ENCODE peak calls at places on chromosome 1, in nine cellular contexts. F, B, A, D, Z, Y, M, X and N are unnamed samples.

GRCh38 chr1:247639381-247639981 is 34.1 kb downstream of the OR2G3 start:
- DNase-seq in M (no peak), D (peak), Z (peak), B (peak), F (peak), A (no peak), X (peak), Y (peak), N (peak)

GRCh38 chr1:244163861-244164562 is 112.9 kb downstream of the ZBTB18 start:
- DNase-seq in X (peak), M (peak), Z (peak), A (no peak), B (no peak), Y (peak), F (peak), D (no peak), N (no peak)

GRCh38 chr1:156901966-156902922 is 8.7 kb downstream of the PEAR1 start:
- DNase-seq in Y (no peak), M (no peak), Z (peak), X (no peak), A (no peak), D (no peak), B (no peak), F (no peak), N (no peak)

GRCh38 chr1:22625262-22625925 is 11.0 kb upstream of the C1QA start:
- DNase-seq in F (no peak), B (no peak), A (no peak), D (no peak), Z (no peak), M (no peak), Y (peak), X (no peak), N (no peak)

GRCh38 chr1:148166558-148167492 is 14.7 kb upstream of the NBPF11 start:
- DNase-seq in M (no peak), B (no peak), Z (no peak), F (no peak), D (no peak), X (no peak), A (no peak), Y (peak), N (no peak)

GRCh38 chr1:178371999-178372398 is 124.8 kb downstream of the CLEC20A start:
- DNase-seq in M (no peak), Z (no peak), A (no peak), Y (no peak), F (no peak), B (no peak), D (no peak), X (no peak), N (no peak)

GRCh38 chr1:184298321-184299052 is 88.3 kb upstream of the C1orf21 start:
- DNase-seq in B (no peak), D (no peak), M (no peak), X (no peak), Z (no peak), A (no peak), F (no peak), Y (no peak), N (no peak)

GRCh38 chr1:24186711-24186992 is 437 bp downstream of the IFNLR1 start:
- DNase-seq in M (no peak), X (no peak), Z (no peak), D (no peak), B (no peak), F (no peak), A (no peak), Y (no peak), N (no peak)

GRCh38 chr1:65911679-65912078 is 119.0 kb downstream of the PDE4B start:
- DNase-seq in Y (no peak), Z (no peak), D (no peak), M (no peak), B (no peak), F (no peak), X (no peak), A (no peak), N (no peak)

GRCh38 chr1:42816600-42817439 is at the start of the genes ERMAP and SVBP:
- DNase-seq in A (peak), X (peak), Z (peak), F (peak), M (peak), D (peak), Y (peak), B (peak), N (peak)
- H3K4me3 ChIP-seq in A (peak), X (peak), Z (peak), F (peak), M (peak), D (peak), Y (peak), B (peak), N (peak)

GRCh38 chr1:214187933-214188332 is 93.0 kb upstream of the SMYD2 start:
- DNase-seq in F (no peak), A (no peak), X (no peak), M (no peak), B (no peak), Y (no peak), Z (no peak), D (no peak), N (no peak)
- H3K4me3 ChIP-seq in F (no peak), A (no peak), X (no peak), M (no peak), B (no peak), Y (no peak), Z (no peak), D (no peak), N (no peak)

GRCh38 chr1:28855969-28856368 is 44.0 kb downstream of the OPRD1 start:
- DNase-seq in X (no peak), F (no peak), Z (no peak), Y (no peak), M (no peak), A (no peak), B (no peak), D (no peak), N (no peak)

GRCh38 chr1:28855469-28855944 is 43.5 kb downstream of the OPRD1 start:
- DNase-seq in Z (peak), M (no peak), F (no peak), A (no peak), X (no peak), D (no peak), B (no peak), Y (no peak), N (no peak)

GRCh38 chr1:28864695-28865094 is 49.7 kb upstream of the EPB41 start:
- DNase-seq in Y (no peak), B (no peak), F (no peak), A (no peak), D (no peak), M (no peak), Z (no peak), X (no peak), N (no peak)

GRCh38 chr1:28862571-28863403 is 50.8 kb downstream of the OPRD1 start:
- DNase-seq in B (no peak), D (no peak), M (no peak), Z (no peak), F (no peak), A (no peak), Y (no peak), X (no peak), N (no peak)

GRCh38 chr1:28860332-28861073 is 48.5 kb downstream of the OPRD1 start:
- DNase-seq in X (no peak), A (no peak), Z (peak), D (peak), M (peak), F (no peak), B (no peak), Y (peak), N (no peak)
- H3K4me3 ChIP-seq in X (no peak), A (no peak), Z (no peak), D (no peak), M (no peak), F (no peak), B (no peak), Y (no peak), N (no peak)

GRCh38 chr1:32741067-32741416 is 38.5 kb upstream of the SYNC start:
- DNase-seq in F (no peak), Z (no peak), B (no peak), M (no peak), A (no peak), X (no peak), Y (no peak), D (no peak), N (no peak)

GRCh38 chr1:32733573-32734321 is 31.2 kb upstream of the SYNC start:
- DNase-seq in F (peak), B (no peak), A (no peak), M (peak), D (no peak), X (peak), Z (peak), Y (no peak), N (no peak)

GRCh38 chr1:32742132-32742947 is 39.8 kb upstream of the SYNC start:
- DNase-seq in X (no peak), B (no peak), D (peak), Z (no peak), Y (peak), M (no peak), A (no peak), F (no peak), N (peak)

GRCh38 chr1:32741417-32742131 is 39.0 kb upstream of the SYNC start:
- DNase-seq in Z (no peak), X (no peak), D (peak), M (no peak), B (no peak), Y (peak), F (no peak), A (no peak), N (peak)

GRCh38 chr1:32736812-32737791 is 34.5 kb upstream of the SYNC start:
- DNase-seq in F (no peak), D (peak), M (no peak), X (no peak), Z (no peak), B (no peak), Y (peak), A (no peak), N (no peak)
- H3K4me3 ChIP-seq in F (no peak), D (no peak), M (no peak), X (no peak), Z (no peak), B (no peak), Y (no peak), A (no peak), N (no peak)

GRCh38 chr1:220410681-220411080 is 117.3 kb upstream of the MARK1 start:
- DNase-seq in A (no peak), X (peak), D (no peak), Y (no peak), Z (peak), M (no peak), F (no peak), B (no peak), N (no peak)
- H3K4me3 ChIP-seq in A (no peak), X (no peak), D (no peak), Y (no peak), Z (no peak), M (no peak), F (no peak), B (no peak), N (no peak)